ENCODE peak calls at places on chromosome 20, in eight cellular contexts. X is transverse colon, Z is fibroblast of lung, O is OCI-LY7, Y is HCT116, U is spleen, E is thyroid gland, Q is Peyer's patch. B is an unnamed sample.
A peak's percentile ranks its signal among the peaks of the same experiment; 100 is the strongest.

GRCh38 chr20:60338556-60338955 is 380.3 kb downstream of the CDH26 start:
- DNase-seq in X (no peak), Z (no peak), O (no peak), Y (no peak), U (no peak), E (peak; percentile 77), Q (no peak), B (no peak)

GRCh38 chr20:1263853-1264252 is 2.2 kb upstream of the SNPH start:
- DNase-seq in X (no peak), Z (peak; percentile 27), O (no peak), Y (no peak), U (no peak), E (no peak), Q (no peak), B (no peak)

GRCh38 chr20:4018015-4018748 is 2.8 kb upstream of the RNF24 start:
- DNase-seq in X (no peak), Z (peak; percentile 50), O (no peak), Y (no peak), U (no peak), E (peak; percentile 28), Q (no peak), B (no peak)

GRCh38 chr20:47795214-47795667 is 10.0 kb upstream of the SULF2 start:
- DNase-seq in X (no peak), Z (peak; percentile 62), O (no peak), Y (no peak), U (no peak), E (no peak), Q (no peak), B (no peak)

GRCh38 chr20:13447385-13448180 is 191.1 kb downstream of the TASP1 start:
- DNase-seq in X (no peak), Z (no peak), O (no peak), Y (no peak), U (no peak), E (no peak), Q (no peak), B (no peak)

GRCh38 chr20:58557713-58558335 is 42.6 kb upstream of the APCDD1L start:
- DNase-seq in X (no peak), Z (no peak), O (no peak), Y (no peak), U (no peak), E (no peak), Q (no peak), B (no peak)

GRCh38 chr20:64255361-64256281 is at the start of gene PCMTD2:
- DNase-seq in X (peak; percentile 82), Z (peak; percentile 76), O (peak; percentile 93), Y (peak; percentile 47), U (peak; percentile 96), E (peak; percentile 77), Q (peak; percentile 90), B (peak; percentile 43)

GRCh38 chr20:51700809-51701285 is 67.3 kb downstream of the ATP9A start:
- DNase-seq in X (peak; percentile 28), Z (peak; percentile 39), O (peak; percentile 57), Y (peak; percentile 35), U (no peak), E (peak; percentile 24), Q (no peak), B (no peak)

DNA sequence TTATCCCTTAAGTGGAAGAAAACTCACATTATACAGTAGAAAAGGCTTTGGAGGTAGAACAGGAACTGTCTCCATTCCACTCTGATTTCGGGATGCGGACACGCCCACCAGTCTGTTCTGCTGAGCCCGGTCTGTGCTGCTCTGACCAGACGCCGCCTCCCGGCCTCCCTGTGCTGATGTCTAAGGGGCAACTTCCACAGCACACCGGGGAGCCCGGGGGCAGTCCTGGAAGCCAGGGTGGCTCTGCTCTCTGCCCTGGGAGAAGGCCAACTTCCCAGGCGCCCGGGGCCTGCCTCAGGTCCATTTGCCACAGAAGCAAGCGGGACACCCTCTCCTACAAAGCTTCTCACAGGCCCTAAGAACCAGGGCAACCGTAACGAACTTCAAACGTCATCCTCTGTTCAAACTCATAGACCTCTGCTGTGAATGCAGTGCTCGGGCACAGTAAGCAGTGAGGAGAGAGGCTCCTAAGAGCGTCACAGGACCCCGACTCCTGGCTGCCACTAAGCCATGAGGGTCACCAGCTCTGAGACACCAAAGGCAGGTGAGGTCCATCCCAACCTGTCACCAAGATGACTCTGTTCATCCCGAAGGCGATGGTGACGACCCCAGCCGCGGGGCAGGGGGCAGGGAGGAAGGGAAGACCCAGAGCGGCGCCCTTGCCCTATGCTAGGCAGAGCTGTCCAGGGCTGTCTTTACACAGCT is 5.6 kb downstream of the TAF4 start:
- DNase-seq in X (no peak), Z (no peak), O (no peak), Y (no peak), U (peak; percentile 68), E (no peak), Q (no peak), B (no peak)
- H3K27ac ChIP-seq in X (no peak overlapping the region), Z (no peak overlapping the region), O (peak overlapping the region; percentile 34), Y (no peak overlapping the region), U (no peak overlapping the region), E (no peak overlapping the region), Q (no peak overlapping the region), B (no peak overlapping the region)

GRCh38 chr20:31988430-31989015 is 20.6 kb downstream of the XKR7 start:
- DNase-seq in X (no peak), Z (no peak), O (no peak), Y (no peak), U (no peak), E (no peak), Q (no peak), B (no peak)
- TF ChIP-seq CTCF in X (no peak), Z (no peak), O (no peak), Y (no peak), U (no peak), E (no peak), Q (no peak), B (no peak)

GRCh38 chr20:41393705-41394066 is 27.1 kb upstream of the EMILIN3 start:
- DNase-seq in X (no peak), Z (no peak), O (no peak), Y (no peak), U (no peak), E (no peak), Q (no peak), B (no peak)
- H3K27ac ChIP-seq in X (no peak overlapping the region), Z (no peak overlapping the region), O (no peak overlapping the region), Y (no peak overlapping the region), U (no peak overlapping the region), E (no peak overlapping the region), Q (no peak overlapping the region), B (no peak overlapping the region)

DNA sequence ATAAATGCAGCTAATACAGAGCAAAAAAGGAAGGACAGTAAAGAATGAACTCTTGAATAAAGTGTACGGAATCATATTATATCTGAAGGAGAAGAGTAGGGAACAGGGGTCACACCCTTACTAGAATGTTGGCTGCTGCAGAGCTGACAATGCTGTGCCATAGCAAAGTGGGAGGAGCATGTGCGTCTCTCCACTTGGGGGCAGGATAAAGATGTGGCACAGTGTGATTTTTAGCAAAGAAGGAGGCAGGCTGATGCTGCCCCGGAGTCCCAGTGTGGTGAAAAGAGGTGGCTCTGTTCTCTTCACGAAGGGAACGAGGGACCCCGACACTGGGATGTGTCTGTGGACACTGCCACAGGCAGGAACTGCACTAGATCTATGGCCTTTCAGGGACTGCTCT is 67.5 kb downstream of the INSM1 start:
- DNase-seq in X (no peak), Z (no peak), O (no peak), Y (no peak), U (no peak), E (no peak), Q (no peak), B (no peak)
- TF ChIP-seq CTCF in X (no peak), Z (peak; percentile 6), O (peak; percentile 32), Y (peak; percentile 16), U (no peak), E (no peak), Q (no peak), B (peak; percentile 17)

DNA sequence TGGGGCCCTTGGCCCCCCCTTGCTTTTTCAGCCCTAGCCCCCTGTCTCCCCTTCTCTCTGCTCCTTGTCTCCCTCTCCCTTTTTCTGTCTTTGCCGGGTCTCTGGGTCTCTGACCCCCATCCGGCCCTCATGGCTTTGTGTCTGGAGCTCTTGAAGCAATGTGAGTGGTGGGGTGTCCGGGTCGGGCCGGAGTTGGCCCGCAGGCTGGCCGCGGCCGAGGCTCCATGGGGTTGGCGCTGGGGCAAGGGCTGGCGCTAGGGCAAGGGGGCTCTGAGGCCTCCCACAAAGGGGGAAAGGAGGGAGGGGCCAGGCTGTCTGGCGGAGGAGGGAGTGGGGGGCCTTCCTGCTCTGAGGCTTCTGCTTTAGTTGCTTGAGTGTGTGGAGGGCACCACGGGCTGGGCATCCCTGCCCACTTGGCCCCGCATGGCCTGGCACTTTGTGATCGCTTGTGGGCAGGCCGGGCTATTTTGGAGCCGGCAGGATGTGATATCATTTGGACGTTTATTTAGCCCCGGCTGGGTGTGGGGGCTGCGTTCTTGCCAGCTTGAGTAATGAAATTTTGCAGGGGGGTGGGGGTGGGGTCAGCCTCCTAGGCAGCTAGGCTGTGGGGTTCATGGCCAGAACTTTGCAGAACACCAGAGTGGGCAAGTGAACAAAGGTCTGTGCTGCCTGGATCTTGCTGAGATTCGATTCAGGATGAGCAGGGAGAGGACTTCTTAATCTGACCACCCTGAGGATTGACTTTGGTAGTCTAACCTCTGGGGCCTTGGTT is 78.7 kb upstream of the MYL9 start:
- DNase-seq in X (peak; percentile 43), Z (peak; percentile 73), O (peak; percentile 49), Y (no peak), U (peak; percentile 87), E (peak; percentile 87), Q (peak; percentile 62), B (no peak)
- H3K27ac ChIP-seq in X (peak overlapping the region; percentile 94), Z (peak overlapping the region; percentile 93), O (peak overlapping the region; percentile 71), Y (peak overlapping the region; percentile 72), U (peak overlapping the region; percentile 91), E (peak overlapping the region; percentile 100), Q (peak overlapping the region; percentile 99), B (peak overlapping the region; percentile 87)

DNA sequence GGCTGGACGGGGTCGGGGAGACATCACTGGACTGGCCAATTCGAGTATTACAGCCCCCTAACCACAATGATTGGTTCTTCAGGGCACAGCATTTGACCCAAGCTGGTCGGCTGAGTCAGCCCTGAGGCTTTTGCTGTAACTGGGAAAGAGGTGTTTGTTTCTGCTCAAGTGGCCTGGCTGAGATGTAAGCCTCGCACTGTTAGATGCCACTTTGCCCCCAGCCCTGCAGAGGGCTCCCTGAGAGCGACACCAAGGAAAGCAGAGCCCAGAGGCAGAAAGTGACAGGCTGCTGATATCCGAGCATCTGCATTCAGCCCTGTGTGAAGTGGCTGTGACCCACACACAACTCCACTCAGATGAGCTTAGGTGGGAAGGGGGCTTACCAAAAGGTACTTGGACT is 19.4 kb downstream of the ERGIC3 start:
- DNase-seq in X (peak; percentile 39), Z (peak; percentile 51), O (peak; percentile 82), Y (no peak), U (no peak), E (peak; percentile 65), Q (no peak), B (peak; percentile 4)
- TF ChIP-seq CTCF in X (peak; percentile 27), Z (peak; percentile 39), O (peak; percentile 83), Y (peak; percentile 34), U (no peak), E (peak; percentile 32), Q (peak; percentile 8), B (peak; percentile 32)

DNA sequence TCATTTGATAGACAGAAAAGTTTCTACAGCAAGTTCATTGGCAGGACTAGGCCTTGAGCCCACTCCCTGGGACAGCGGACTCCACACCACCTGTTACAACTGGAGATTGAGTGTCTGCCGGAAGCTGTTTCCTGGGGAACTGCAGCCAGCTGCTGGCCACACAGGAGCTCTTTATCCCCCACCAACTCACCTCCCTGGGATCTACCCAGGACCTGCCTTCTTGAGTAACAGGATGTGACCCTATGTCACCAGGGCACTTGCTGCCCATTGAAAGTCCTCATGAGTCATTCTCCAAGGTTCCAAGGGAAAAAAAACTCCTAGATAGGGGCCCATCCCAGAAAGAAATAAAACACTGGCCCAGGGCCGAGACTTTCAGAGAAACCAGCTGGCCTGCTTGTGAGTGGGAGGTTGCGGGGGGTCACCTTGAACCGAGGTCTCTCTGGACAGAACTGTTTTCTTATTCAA is 37.4 kb upstream of the SLC9A8 start:
- DNase-seq in X (peak; percentile 80), Z (peak; percentile 83), O (no peak), Y (peak; percentile 77), U (no peak), E (peak; percentile 23), Q (peak; percentile 67), B (no peak)
- H3K27ac ChIP-seq in X (peak overlapping the region; percentile 77), Z (no peak overlapping the region), O (no peak overlapping the region), Y (peak overlapping the region; percentile 15), U (peak overlapping the region; percentile 89), E (no peak overlapping the region), Q (peak overlapping the region; percentile 80), B (no peak overlapping the region)